ENCODE peak calls at places on chromosomes 3 and 15, in nine cellular contexts. O is NCI-H1417; M is H9; Z is activated T-cell treated with anti-CD3 and anti-CD28 coated beads, Interleukin-2, amount 50 U/mL, for 24 hours; H is amygdala; F is NCI-H774; S is KG1; L is M059J; R is amniotic stem cell. A is an unnamed sample.

GRCh38 chr15:54560417-54560816 is 582.2 kb downstream of the UNC13C start:
- DNase-seq in R (no peak), F (no peak), S (no peak), H (no peak), M (no peak), L (no peak), Z (no peak), O (no peak), A (no peak)

GRCh38 chr3:23806322-23807160 is 786 bp downstream of the UBE2E1 start:
- DNase-seq in Z (peak; percentile 55), S (no peak), F (peak; percentile 3), O (no peak), R (no peak), L (peak; percentile 7), H (no peak), M (peak; percentile 46), A (peak; percentile 39)

GRCh38 chr15:43268111-43269105 is 1.7 kb upstream of the TGM5 start:
- DNase-seq in H (no peak), Z (no peak), M (peak; percentile 62), S (no peak), L (peak; percentile 46), O (no peak), F (no peak), R (no peak), A (peak; percentile 23)

GRCh38 chr3:54862526-54862925 is 65.3 kb downstream of the LRTM1 start:
- DNase-seq in H (no peak), Z (no peak), R (no peak), M (no peak), F (no peak), O (no peak), L (peak; percentile 88), S (no peak), A (no peak)

GRCh38 chr3:25452185-25452584 is 24.1 kb downstream of the RARB start:
- DNase-seq in F (no peak), L (no peak), O (no peak), S (no peak), H (no peak), Z (no peak), M (no peak), R (no peak), A (no peak)

GRCh38 chr3:22175899-22176298 is 424.9 kb upstream of the ZNF385D start:
- DNase-seq in Z (no peak), R (no peak), S (no peak), H (no peak), F (no peak), M (no peak), L (no peak), O (no peak), A (no peak)

GRCh38 chr15:31391687-31392671 is 65.3 kb downstream of the KLF13 start:
- DNase-seq in Z (peak; percentile 88), R (peak; percentile 28), H (no peak), S (no peak), O (peak; percentile 8), M (peak; percentile 66), L (peak; percentile 59), F (peak; percentile 47), A (peak; percentile 49)

GRCh38 chr3:132662212-132662611 is 2.1 kb downstream of the UBA5 start:
- DNase-seq in L (no peak), Z (no peak), O (no peak), F (no peak), R (no peak), S (no peak), M (no peak), H (no peak), A (no peak)

GRCh38 chr15:65258863-65259262 is 27.8 kb downstream of the PARP16 start:
- DNase-seq in M (no peak), F (no peak), L (peak; percentile 72), R (no peak), H (no peak), O (no peak), Z (no peak), S (no peak), A (no peak)

GRCh38 chr15:64122936-64123351 is 27.2 kb downstream of the SNX1 start:
- DNase-seq in Z (no peak), L (no peak), R (no peak), O (no peak), H (peak; percentile 95), F (no peak), S (no peak), M (no peak), A (no peak)

GRCh38 chr3:23085256-23085655 is 117.9 kb upstream of the UBE2E2 start:
- DNase-seq in Z (no peak), F (no peak), R (no peak), M (no peak), L (no peak), O (no peak), H (no peak), S (no peak), A (no peak)

A was measured in DND-41.